ENCODE peak calls at places on chromosomes 7 and 10, in ten cellular contexts. E is dorsolateral prefrontal cortex; A is activated T-helper 1 cell treated with anti-CD3 and anti-CD28 coated beads, Interleukin-12 subunit alpha, Interleukin-12 subunit beta, Interleukin-2, Interleukin-4 antibody, amounts not matched to agents 30 ng/mL and 10 ng/mL and 1 ng/mL, durations not matched to agents 14 hours and 24 hours and 36 hours; B is GM13977; Y is left ventricle myocardium superior; Z is T-helper 2 cell; F is activated CD4-positive, alpha-beta T cell treated with anti-CD3 and anti-CD28 coated beads for 36 hours; K is cardiac septum; O is B cell; V is glomerular endothelial cell. L is an unnamed sample.

GRCh38 chr7:126685018-126685573 is 567.6 kb downstream of the GRM8 start:
- DNase-seq in F (no peak), E (no peak), B (no peak), O (no peak), V (no peak), Y (no peak), A (no peak), K (no peak), Z (no peak), L (no peak)

GRCh38 chr10:113563306-113564088 is 10.6 kb downstream of the HABP2 start:
- DNase-seq in B (peak; percentile 81), F (peak; percentile 84), V (no peak), Z (peak; percentile 37), O (no peak), E (peak; percentile 31), Y (peak; percentile 85), A (peak; percentile 56), K (peak; percentile 85), L (peak; percentile 54)

GRCh38 chr10:53071505-53072125 is 299.0 kb upstream of the MBL2 start:
- DNase-seq in B (no peak), A (no peak), F (no peak), E (no peak), Z (no peak), O (no peak), V (no peak), Y (no peak), K (no peak), L (no peak)

GRCh38 chr7:18356195-18356645 is 139.3 kb upstream of the HDAC9 start:
- DNase-seq in O (no peak), K (no peak), A (no peak), Y (no peak), F (no peak), Z (no peak), E (no peak), B (peak; percentile 16), V (peak; percentile 18), L (no peak)

GRCh38 chr7:50141131-50141530 is 48.1 kb upstream of the ZPBP start:
- DNase-seq in Y (no peak), K (no peak), Z (no peak), E (no peak), B (no peak), F (no peak), V (no peak), O (peak; percentile 45), A (no peak), L (no peak)

GRCh38 chr10:119246862-119247549 is 39.6 kb downstream of the GRK5 start:
- DNase-seq in O (no peak), Y (no peak), A (no peak), B (no peak), K (no peak), V (no peak), E (no peak), Z (no peak), F (no peak), L (no peak)

GRCh38 chr7:43553999-43554398 is 28.9 kb upstream of the STK17A start:
- DNase-seq in Y (peak; percentile 44), Z (no peak), E (no peak), A (no peak), V (no peak), K (no peak), O (no peak), B (no peak), F (peak; percentile 17), L (no peak)

GRCh38 chr10:110641256-110641655 is 2.9 kb upstream of the RBM20 start:
- DNase-seq in Y (peak; percentile 79), O (no peak), Z (no peak), A (no peak), F (peak; percentile 76), E (no peak), V (no peak), K (peak; percentile 81), B (peak; percentile 18), L (no peak)

GRCh38 chr10:124329941-124330340 is 88.8 kb downstream of the OAT start:
- DNase-seq in Z (no peak), A (no peak), V (no peak), B (no peak), F (no peak), E (no peak), O (no peak), Y (no peak), K (peak; percentile 62), L (no peak)

GRCh38 chr7:128729489-128729888 is 9.7 kb upstream of the CALU start:
- DNase-seq in B (no peak), A (no peak), E (no peak), Z (no peak), Y (no peak), O (no peak), V (no peak), F (no peak), K (no peak), L (no peak)

GRCh38 chr7:123769371-123769770 is 20.6 kb upstream of the WASL start:
- DNase-seq in Z (no peak), E (no peak), V (peak; percentile 57), O (no peak), Y (no peak), K (no peak), F (no peak), A (no peak), B (no peak), L (no peak)

GRCh38 chr7:116588641-116589594 is 64.1 kb downstream of the CAV1 start:
- DNase-seq in O (no peak), Y (no peak), F (no peak), A (no peak), B (peak; percentile 9), Z (no peak), V (no peak), K (no peak), E (no peak), L (peak; percentile 52)

GRCh38 chr7:36312064-36312914 is 77.4 kb upstream of the ANLN start:
- DNase-seq in F (peak; percentile 53), E (no peak), Y (no peak), V (no peak), O (no peak), Z (no peak), K (no peak), B (peak; percentile 50), A (no peak), L (no peak)